ENCODE peak calls at places on chromosome 12, in four cellular contexts. Q, K, V and A are unnamed samples.
A peak's percentile ranks its signal among the peaks of the same experiment; 100 is the strongest.

GRCh38 chr12:1517007-1517406 is 77.4 kb downstream of the FBXL14 start:
- DNase-seq in K (no peak), V (no peak), Q (peak; percentile 10), A (no peak)

GRCh38 chr12:31318870-31319269 is 7.1 kb downstream of the SINHCAF start:
- DNase-seq in K (no peak), V (no peak), Q (no peak), A (no peak)

GRCh38 chr12:93090768-93091172 is 161.7 kb upstream of the EEA1 start:
- DNase-seq in Q (no peak), K (no peak), V (no peak), A (peak; percentile 76)

GRCh38 chr12:63885401-63885800 is 40.9 kb downstream of the SRGAP1 start:
- DNase-seq in K (no peak), V (no peak), Q (no peak), A (no peak)

GRCh38 chr12:124185970-124186686 is 108.8 kb upstream of the RFLNA start:
- DNase-seq in Q (no peak), K (no peak), V (no peak), A (no peak)

GRCh38 chr12:69553626-69554248 is 31.5 kb upstream of the CCT2 start:
- DNase-seq in K (peak; percentile 16), Q (peak; percentile 11), V (no peak), A (peak; percentile 60)

GRCh38 chr12:96258451-96258933 is 64.3 kb downstream of the ELK3 start:
- DNase-seq in Q (no peak), V (no peak), K (no peak), A (peak; percentile 70)

GRCh38 chr12:90543841-90544240 is 411.1 kb downstream of the CCER1 start:
- DNase-seq in Q (no peak), V (no peak), K (no peak), A (peak; percentile 83)

GRCh38 chr12:121580959-121581680 is at the start of gene KDM2B:
- DNase-seq in K (peak; percentile 50), V (no peak), Q (peak; percentile 63), A (peak; percentile 63)

GRCh38 chr12:121731473-121731872 is 18.9 kb downstream of the TMEM120B start:
- DNase-seq in Q (no peak), K (no peak), V (no peak), A (no peak)

GRCh38 chr12:43370299-43370698 is 181.7 kb downstream of the ADAMTS20 start:
- DNase-seq in Q (peak; percentile 13), V (no peak), K (no peak), A (peak; percentile 3)

GRCh38 chr12:125634813-125635212 is 569.6 kb downstream of the AACS start:
- DNase-seq in Q (no peak), K (no peak), V (no peak), A (no peak)

GRCh38 chr12:57692500-57692899 is 1.4 kb upstream of the OS9 start:
- DNase-seq in K (no peak), V (no peak), Q (no peak), A (no peak)

GRCh38 chr12:90091809-90092208 is 383.2 kb upstream of the ATP2B1 start:
- DNase-seq in K (no peak), Q (no peak), V (no peak), A (no peak)

GRCh38 chr12:52126605-52127578 is 47.4 kb downstream of the SMIM41 start:
- DNase-seq in K (no peak), V (no peak), Q (no peak), A (peak; percentile 98)

GRCh38 chr12:108313236-108313608 is 25.9 kb downstream of the CMKLR1 start:
- DNase-seq in Q (no peak), K (no peak), V (no peak), A (no peak)

GRCh38 chr12:27572486-27573255 is 48.7 kb downstream of the PPFIBP1 start:
- DNase-seq in K (no peak), V (no peak), Q (no peak), A (no peak)

GRCh38 chr12:132918680-132919079 is 31.3 kb upstream of the CHFR start:
- DNase-seq in K (no peak), Q (no peak), V (no peak), A (no peak)
- H2AFZ ChIP-seq in K (no peak overlapping the region), Q (no peak overlapping the region), V (no peak overlapping the region), A (no peak overlapping the region)

GRCh38 chr12:100827901-100828520 is 33.4 kb downstream of the ANO4 start:
- DNase-seq in K (peak; percentile 14), V (no peak), Q (peak; percentile 13), A (peak; percentile 24)

GRCh38 chr12:100826323-100826722 is 31.7 kb downstream of the ANO4 start:
- DNase-seq in V (no peak), Q (peak; percentile 23), K (peak; percentile 31), A (peak; percentile 26)

GRCh38 chr12:100820314-100820713 is 25.7 kb downstream of the ANO4 start:
- DNase-seq in Q (no peak), V (no peak), K (no peak), A (no peak)

GRCh38 chr12:100823988-100824387 is 29.4 kb downstream of the ANO4 start:
- DNase-seq in Q (no peak), V (no peak), K (no peak), A (no peak)

DNA sequence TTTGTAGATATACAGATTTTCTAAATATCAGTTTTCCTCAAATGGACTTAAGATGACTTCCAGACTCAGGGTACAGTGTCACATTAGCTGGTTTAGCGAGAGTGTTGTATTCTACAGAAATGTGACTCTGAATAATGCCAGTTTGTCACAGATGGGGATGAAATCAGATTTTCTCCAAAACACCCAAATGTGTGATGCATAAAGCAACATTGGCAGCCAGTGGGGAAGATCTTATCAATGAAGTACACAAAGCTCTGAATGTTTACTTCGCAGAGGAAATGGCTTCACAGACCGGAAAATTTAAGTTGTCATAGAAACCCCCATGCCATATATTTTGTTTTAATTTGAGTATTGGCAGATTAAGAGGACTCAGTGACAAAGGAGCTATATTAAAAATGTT is 29.9 kb downstream of the ANO4 start:
- DNase-seq in V (no peak), K (no peak), Q (no peak), A (peak; percentile 4)
- TF ChIP-seq MYC in V (no peak), K (no peak), Q (no peak), A (no peak)

GRCh38 chr12:62279058-62279457 is 18.9 kb downstream of the USP15 start:
- DNase-seq in K (no peak), V (no peak), Q (no peak), A (no peak)

GRCh38 chr12:62284749-62285148 is 24.5 kb downstream of the USP15 start:
- DNase-seq in K (no peak), V (no peak), Q (no peak), A (no peak)

GRCh38 chr12:62282375-62282774 is 22.2 kb downstream of the USP15 start:
- DNase-seq in Q (no peak), V (no peak), K (no peak), A (no peak)

GRCh38 chr12:62278022-62278421 is 17.8 kb downstream of the USP15 start:
- DNase-seq in K (no peak), Q (no peak), V (no peak), A (no peak)

DNA sequence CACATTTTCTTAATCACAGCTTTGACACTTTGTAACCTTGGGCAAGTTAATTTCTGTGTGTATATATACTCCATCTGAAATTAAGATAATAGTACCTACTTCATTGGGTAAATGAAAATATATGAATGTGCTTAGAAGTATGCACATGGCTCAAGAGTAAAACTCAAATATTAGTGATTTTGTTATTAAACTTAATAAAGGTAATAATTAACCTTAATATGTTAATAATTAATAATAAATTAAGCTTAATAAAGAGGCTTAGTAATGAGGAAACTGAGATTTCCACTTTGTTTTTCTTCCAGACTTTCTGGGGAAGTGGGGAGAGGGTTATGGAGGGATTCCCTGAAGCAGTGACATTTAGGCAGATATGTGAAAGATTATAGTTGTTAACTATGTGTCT is 19.8 kb downstream of the USP15 start:
- DNase-seq in Q (no peak), K (no peak), V (no peak), A (no peak)
- H4K20me1 ChIP-seq in Q (peaks cover 12% of the 10 kb centered on the region), K (peaks cover 24% of the 10 kb centered on the region), V (no peaks in the 10 kb centered on the region), A (peaks cover 17% of the 10 kb centered on the region)

GRCh38 chr12:41254546-41254945 is 66.4 kb downstream of the PDZRN4 start:
- DNase-seq in V (no peak), K (no peak), Q (no peak), A (no peak)
- H2AFZ ChIP-seq in V (no peak overlapping the region), K (no peak overlapping the region), Q (no peak overlapping the region), A (no peak overlapping the region)

GRCh38 chr12:115840159-115840558 is 437.3 kb downstream of the MED13L start:
- DNase-seq in V (no peak), K (no peak), Q (peak; percentile 33), A (no peak)
- TF ChIP-seq MYC in V (no peak), K (no peak), Q (no peak), A (no peak)

GRCh38 chr12:123010681-123011080 is 30.2 kb downstream of the ARL6IP4 start:
- DNase-seq in V (no peak), Q (no peak), K (no peak), A (no peak)
- H4K20me1 ChIP-seq in V (no peaks in the 10 kb centered on the region), Q (no peaks in the 10 kb centered on the region), K (peaks cover 4% of the 10 kb centered on the region), A (no peaks in the 10 kb centered on the region)